ENCODE peak calls at places on chromosomes 13 and 19, in six cellular contexts. U is stomach; T is right cardiac atrium; N is heart right ventricle; E is CD4-positive, CD25-positive, alpha-beta regulatory T cell; S is fibroblast of lung. X is an unnamed sample. For H3K9me3, the result is how much of the 10 kb centered on the place peaks cover.

GRCh38 chr19:10553943-10554381 is 10.3 kb downstream of the ATG4D start:
- DNase-seq in U (peak), T (no peak), N (no peak), E (peak), S (no peak), X (no peak)

GRCh38 chr13:51764184-51765141 is 39.5 kb downstream of the DHRS12 start:
- DNase-seq in U (peak), T (peak), N (peak), E (peak), S (peak), X (peak)

GRCh38 chr13:106496072-106496997 is 39.1 kb downstream of the EFNB2 start:
- DNase-seq in U (no peak), T (no peak), N (peak), E (no peak), S (no peak), X (no peak)

GRCh38 chr19:53870485-53870844 is 2.8 kb downstream of the MYADM start:
- DNase-seq in U (peak), T (no peak), N (no peak), E (no peak), S (no peak), X (no peak)

GRCh38 chr13:45300190-45300985 is 40.6 kb downstream of the TPT1 start:
- DNase-seq in U (no peak), T (no peak), N (no peak), E (no peak), S (no peak), X (no peak)

GRCh38 chr13:60654405-60654804 is 257.4 kb downstream of the TDRD3 start:
- DNase-seq in U (peak), T (peak), N (peak), E (no peak), S (peak), X (peak)

GRCh38 chr19:10625003-10625761 is at the start of gene SLC44A2:
- DNase-seq in U (peak), T (peak), N (peak), E (no peak), S (peak), X (peak)

GRCh38 chr19:48111280-48111679 is 663 bp upstream of the PLA2G4C start:
- DNase-seq in U (no peak), T (no peak), N (no peak), E (no peak), S (no peak), X (no peak)

GRCh38 chr19:3606690-3607289 is at the start of gene TBXA2R:
- DNase-seq in U (peak), T (peak), N (peak), E (peak), S (peak), X (peak)

GRCh38 chr19:3057275-3057714 is 5.0 kb downstream of the TLE5 start:
- DNase-seq in U (peak), T (peak), N (peak), E (no peak), S (peak), X (peak)

GRCh38 chr13:80337011-80337688 is 3.8 kb downstream of the SPRY2 start:
- DNase-seq in U (no peak), T (peak), N (no peak), E (no peak), S (peak), X (no peak)

GRCh38 chr13:26679945-26680516 is 80.6 kb downstream of the GPR12 start:
- DNase-seq in U (no peak), T (no peak), N (no peak), E (no peak), S (peak), X (no peak)

GRCh38 chr13:114108141-114108761 is 24.2 kb downstream of the RASA3 start:
- DNase-seq in U (no peak), T (peak), N (no peak), E (no peak), S (no peak), X (no peak)

GRCh38 chr13:49528161-49528560 is 32.4 kb downstream of the PHF11 start:
- DNase-seq in U (no peak), T (no peak), N (no peak), E (no peak), S (no peak), X (no peak)

GRCh38 chr19:16588824-16589577 is 16.8 kb upstream of the SLC35E1 start:
- DNase-seq in U (no peak), T (no peak), N (no peak), E (no peak), S (no peak), X (no peak)

DNA sequence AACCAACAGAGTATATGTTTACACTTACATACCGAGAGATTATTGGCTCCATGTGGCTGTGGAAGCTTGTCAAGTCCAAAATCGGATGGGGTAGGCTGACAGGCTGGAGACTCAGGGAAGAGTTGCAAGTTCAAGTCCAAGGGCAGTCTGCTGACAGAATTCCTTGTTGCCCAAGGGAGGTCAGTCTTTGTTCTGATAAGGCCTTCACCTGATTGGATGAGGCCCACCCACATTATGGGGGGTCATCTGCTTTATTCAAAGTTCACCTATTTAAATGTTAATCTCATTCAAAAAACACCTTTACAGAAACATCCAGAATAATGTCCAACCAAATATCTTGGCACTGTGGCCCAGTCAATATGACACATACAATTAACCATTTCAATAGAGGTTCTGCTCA is 452.4 kb downstream of the KLF12 start:
- DNase-seq in U (no peak), T (no peak), N (no peak), E (no peak), S (no peak), X (no peak)
- H3K4me3 ChIP-seq in U (no peak), T (no peak), N (no peak), E (no peak), S (no peak), X (no peak)

GRCh38 chr19:40682431-40682964 is 8.0 kb downstream of the NUMBL start:
- DNase-seq in U (no peak), T (no peak), N (no peak), E (no peak), S (no peak), X (no peak)

GRCh38 chr19:40683437-40683836 is 7.0 kb downstream of the NUMBL start:
- DNase-seq in U (no peak), T (no peak), N (no peak), E (no peak), S (no peak), X (no peak)

GRCh38 chr19:40685016-40685526 is 5.4 kb downstream of the NUMBL start:
- DNase-seq in U (no peak), T (no peak), N (no peak), E (no peak), S (no peak), X (no peak)

GRCh38 chr19:40685563-40685962 is 4.9 kb downstream of the NUMBL start:
- DNase-seq in U (no peak), T (no peak), N (no peak), E (no peak), S (no peak), X (no peak)

GRCh38 chr19:40684280-40684679 is 6.2 kb downstream of the NUMBL start:
- DNase-seq in U (no peak), T (peak), N (no peak), E (no peak), S (no peak), X (no peak)
- H3K9me3 ChIP-seq in U (under half), T (under half), N (under half), E (under half), S (under half), X (under half)

DNA sequence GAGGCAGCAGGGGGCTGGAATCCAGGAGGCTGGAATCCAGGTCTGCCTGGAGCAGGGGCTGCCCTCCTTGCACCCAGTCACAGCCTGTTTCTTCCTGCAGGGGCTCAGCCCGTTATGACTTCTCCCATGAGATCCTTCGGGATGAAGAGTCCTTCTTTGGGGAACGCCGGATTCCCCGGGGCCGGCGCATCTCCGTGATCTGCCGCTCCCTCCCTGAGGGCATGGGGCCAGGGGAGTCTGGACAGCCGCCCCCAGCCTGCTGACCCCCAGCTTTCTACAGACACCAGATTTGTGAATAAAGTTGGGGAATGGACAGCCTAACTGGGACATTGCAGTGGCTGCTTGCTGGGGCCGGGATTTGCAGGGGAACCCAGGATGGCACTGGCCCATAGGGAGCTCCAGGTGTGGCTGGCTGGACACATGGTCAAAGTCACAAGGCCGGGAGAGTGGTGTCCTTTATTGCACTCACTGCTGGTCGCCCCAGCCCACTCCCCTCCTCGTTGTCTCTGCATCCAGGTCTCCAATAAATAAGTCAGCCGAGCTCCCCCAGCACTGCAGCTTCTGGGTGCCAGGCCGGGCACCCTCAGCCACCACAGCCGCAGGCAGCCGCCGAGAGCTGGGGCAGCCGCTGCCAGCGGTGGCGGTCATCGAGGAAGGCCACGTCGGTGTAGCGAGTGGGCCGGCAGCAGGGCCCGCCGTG is 872 bp downstream of the PSPN start:
- DNase-seq in U (no peak), T (no peak), N (no peak), E (no peak), S (no peak), X (no peak)
- H3K27ac ChIP-seq in U (no peak), T (no peak), N (no peak), E (no peak), S (no peak), X (no peak)

GRCh38 chr19:22807061-22807835 is 23.3 kb upstream of the ZNF99 start:
- DNase-seq in U (no peak), T (peak), N (no peak), E (no peak), S (no peak), X (no peak)
- H3K4me3 ChIP-seq in U (no peak), T (no peak), N (peak), E (no peak), S (no peak), X (peak)

DNA sequence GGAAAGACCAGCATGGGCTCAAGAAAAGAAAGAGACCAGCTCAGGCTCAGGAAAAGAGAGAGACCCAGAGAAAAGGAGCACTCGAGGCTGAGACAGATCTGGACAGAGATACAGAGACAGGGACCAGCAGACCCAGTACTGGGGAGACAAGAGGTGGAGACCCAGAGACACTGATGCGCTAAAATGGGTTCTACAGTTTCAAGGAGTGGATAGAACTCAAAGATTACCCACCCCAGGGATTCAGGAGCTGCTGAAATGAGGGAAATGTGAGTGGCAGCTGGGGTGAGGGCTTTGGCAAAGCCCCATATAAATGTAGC is 609 bp upstream of the ZSCAN18 start:
- DNase-seq in U (no peak), T (no peak), N (no peak), E (no peak), S (no peak), X (no peak)
- H3K9me3 ChIP-seq in U (under half), T (under half), N (under half), E (half or more), S (under half), X (half or more)

GRCh38 chr13:28047784-28048388 is 52.5 kb downstream of the FLT3 start:
- DNase-seq in U (no peak), T (no peak), N (no peak), E (peak), S (no peak), X (no peak)

GRCh38 chr13:28046981-28047380 is 53.4 kb downstream of the FLT3 start:
- DNase-seq in U (no peak), T (no peak), N (no peak), E (no peak), S (no peak), X (no peak)

GRCh38 chr13:28049880-28050871 is 50.2 kb downstream of the FLT3 start:
- DNase-seq in U (no peak), T (no peak), N (no peak), E (no peak), S (no peak), X (no peak)

GRCh38 chr13:28049215-28049614 is 51.2 kb downstream of the FLT3 start:
- DNase-seq in U (no peak), T (no peak), N (no peak), E (no peak), S (no peak), X (no peak)

GRCh38 chr13:28048768-28049167 is 51.6 kb downstream of the FLT3 start:
- DNase-seq in U (no peak), T (no peak), N (no peak), E (no peak), S (no peak), X (no peak)
- H3K27ac ChIP-seq in U (no peak), T (no peak), N (no peak), E (no peak), S (no peak), X (no peak)

DNA sequence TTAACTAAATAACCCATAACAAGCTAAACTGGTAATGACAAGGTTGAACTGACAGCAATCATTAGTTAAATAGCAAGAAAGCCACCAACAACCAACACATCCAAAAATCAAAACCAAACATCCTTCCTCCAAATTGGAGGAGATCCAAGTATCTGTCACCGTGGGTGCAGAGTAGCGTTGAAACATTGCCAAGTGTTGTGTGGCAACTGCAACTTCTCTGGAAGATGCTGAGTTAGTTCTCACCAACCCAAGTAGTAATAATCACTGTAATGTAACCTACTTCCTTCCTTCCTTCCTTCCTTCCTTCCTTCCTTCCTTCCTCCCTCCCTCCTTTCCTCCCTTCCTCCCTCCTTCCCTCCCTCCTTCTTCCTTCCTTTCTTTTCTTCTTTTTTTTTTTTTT is 54.7 kb downstream of the TRPM4 start:
- DNase-seq in U (no peak), T (no peak), N (no peak), E (no peak), S (peak), X (no peak)
- H3K4me3 ChIP-seq in U (no peak), T (no peak), N (no peak), E (no peak), S (no peak), X (no peak)

DNA sequence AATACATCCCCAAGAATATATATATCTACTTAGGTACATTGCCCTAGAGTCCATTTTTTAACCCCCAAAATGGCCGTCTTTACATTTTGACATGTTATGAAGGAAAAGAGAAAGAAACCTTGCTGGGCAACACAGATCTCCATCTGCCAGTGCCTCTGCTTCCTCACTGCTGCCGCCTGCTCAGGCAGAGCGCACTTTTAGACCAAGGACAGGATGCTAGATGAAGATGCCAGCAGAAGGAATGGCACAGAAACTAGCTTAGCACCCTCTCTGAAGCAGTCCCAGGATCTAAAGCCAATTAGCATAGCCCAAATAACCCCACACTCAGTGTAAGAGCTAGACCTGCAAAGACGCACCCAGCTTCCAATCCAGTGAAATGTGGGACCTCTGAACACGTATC is 111.9 kb downstream of the RXFP2 start:
- DNase-seq in U (no peak), T (no peak), N (no peak), E (no peak), S (no peak), X (no peak)
- H3K9me3 ChIP-seq in U (under half), T (under half), N (under half), E (under half), S (under half), X (under half)

GRCh38 chr13:66864627-66865026 is 365.5 kb downstream of the PCDH9 start:
- DNase-seq in U (no peak), T (no peak), N (no peak), E (no peak), S (no peak), X (no peak)
- H3K27ac ChIP-seq in U (no peak), T (no peak), N (no peak), E (no peak), S (no peak), X (no peak)

X was measured in left ventricle myocardium inferior.